ENCODE peak calls at places on chromosome 9, in nine cellular contexts. One of them, this sample, is unnamed.

GRCh38 chr9:129481824-129482511 is 138.9 kb downstream of the C9orf50 start:
- DNase-seq in mesenchymal stem cell: peak; percentile 60
- DNase-seq in astrocyte: no peak
- DNase-seq in adrenal gland: no peak
- DNase-seq in right atrium auricular region: no peak
- DNase-seq in CD8-positive, alpha-beta memory T cell: no peak
- DNase-seq in mammary epithelial cell: no peak
- DNase-seq in CD4-positive, CD25-positive, alpha-beta regulatory T cell: no peak
- DNase-seq in pancreas: no peak
- DNase-seq in this sample: no peak

GRCh38 chr9:108053555-108054061 is 564.0 kb upstream of the KLF4 start:
- DNase-seq in CD4-positive, CD25-positive, alpha-beta regulatory T cell: no peak
- DNase-seq in pancreas: peak; percentile 52
- DNase-seq in mesenchymal stem cell: peak; percentile 43
- DNase-seq in mammary epithelial cell: peak; percentile 76
- DNase-seq in astrocyte: peak; percentile 86
- DNase-seq in adrenal gland: peak; percentile 73
- DNase-seq in right atrium auricular region: peak; percentile 84
- DNase-seq in CD8-positive, alpha-beta memory T cell: no peak
- DNase-seq in this sample: no peak

GRCh38 chr9:108809269-108809668 is 46.5 kb downstream of the ACTL7B start:
- DNase-seq in astrocyte: no peak
- DNase-seq in mesenchymal stem cell: no peak
- DNase-seq in mammary epithelial cell: no peak
- DNase-seq in adrenal gland: no peak
- DNase-seq in pancreas: no peak
- DNase-seq in right atrium auricular region: no peak
- DNase-seq in CD8-positive, alpha-beta memory T cell: no peak
- DNase-seq in CD4-positive, CD25-positive, alpha-beta regulatory T cell: no peak
- DNase-seq in this sample: no peak

GRCh38 chr9:109124089-109124488 is 4.3 kb upstream of the TMEM245 start:
- DNase-seq in CD8-positive, alpha-beta memory T cell: no peak
- DNase-seq in mammary epithelial cell: no peak
- DNase-seq in mesenchymal stem cell: no peak
- DNase-seq in right atrium auricular region: no peak
- DNase-seq in adrenal gland: no peak
- DNase-seq in CD4-positive, CD25-positive, alpha-beta regulatory T cell: no peak
- DNase-seq in astrocyte: no peak
- DNase-seq in pancreas: no peak
- DNase-seq in this sample: no peak

GRCh38 chr9:132698989-132699388 is 28.7 kb downstream of the GTF3C4 start:
- DNase-seq in mammary epithelial cell: no peak
- DNase-seq in mesenchymal stem cell: no peak
- DNase-seq in adrenal gland: no peak
- DNase-seq in right atrium auricular region: no peak
- DNase-seq in CD8-positive, alpha-beta memory T cell: no peak
- DNase-seq in astrocyte: no peak
- DNase-seq in pancreas: no peak
- DNase-seq in CD4-positive, CD25-positive, alpha-beta regulatory T cell: no peak
- DNase-seq in this sample: no peak

GRCh38 chr9:123434619-123435240 is 78.7 kb downstream of the CRB2 start:
- DNase-seq in pancreas: no peak
- DNase-seq in right atrium auricular region: no peak
- DNase-seq in CD4-positive, CD25-positive, alpha-beta regulatory T cell: no peak
- DNase-seq in mammary epithelial cell: no peak
- DNase-seq in astrocyte: no peak
- DNase-seq in CD8-positive, alpha-beta memory T cell: no peak
- DNase-seq in adrenal gland: no peak
- DNase-seq in mesenchymal stem cell: peak; percentile 2
- DNase-seq in this sample: no peak

GRCh38 chr9:129108805-129109370 is 1.7 kb downstream of the CRAT start:
- DNase-seq in adrenal gland: no peak
- DNase-seq in right atrium auricular region: no peak
- DNase-seq in CD8-positive, alpha-beta memory T cell: no peak
- DNase-seq in astrocyte: no peak
- DNase-seq in mammary epithelial cell: no peak
- DNase-seq in pancreas: peak; percentile 71
- DNase-seq in mesenchymal stem cell: no peak
- DNase-seq in CD4-positive, CD25-positive, alpha-beta regulatory T cell: no peak
- DNase-seq in this sample: no peak

GRCh38 chr9:91039835-91040140 is 238.2 kb downstream of the SYK start:
- DNase-seq in mesenchymal stem cell: no peak
- DNase-seq in CD4-positive, CD25-positive, alpha-beta regulatory T cell: no peak
- DNase-seq in CD8-positive, alpha-beta memory T cell: no peak
- DNase-seq in mammary epithelial cell: no peak
- DNase-seq in adrenal gland: no peak
- DNase-seq in astrocyte: no peak
- DNase-seq in right atrium auricular region: no peak
- DNase-seq in pancreas: no peak
- DNase-seq in this sample: no peak

GRCh38 chr9:114033397-114034103 is 44.5 kb downstream of the AMBP start:
- DNase-seq in mesenchymal stem cell: peak; percentile 12
- DNase-seq in right atrium auricular region: peak; percentile 59
- DNase-seq in pancreas: no peak
- DNase-seq in adrenal gland: peak; percentile 26
- DNase-seq in mammary epithelial cell: no peak
- DNase-seq in astrocyte: no peak
- DNase-seq in CD4-positive, CD25-positive, alpha-beta regulatory T cell: no peak
- DNase-seq in CD8-positive, alpha-beta memory T cell: no peak
- DNase-seq in this sample: no peak

DNA sequence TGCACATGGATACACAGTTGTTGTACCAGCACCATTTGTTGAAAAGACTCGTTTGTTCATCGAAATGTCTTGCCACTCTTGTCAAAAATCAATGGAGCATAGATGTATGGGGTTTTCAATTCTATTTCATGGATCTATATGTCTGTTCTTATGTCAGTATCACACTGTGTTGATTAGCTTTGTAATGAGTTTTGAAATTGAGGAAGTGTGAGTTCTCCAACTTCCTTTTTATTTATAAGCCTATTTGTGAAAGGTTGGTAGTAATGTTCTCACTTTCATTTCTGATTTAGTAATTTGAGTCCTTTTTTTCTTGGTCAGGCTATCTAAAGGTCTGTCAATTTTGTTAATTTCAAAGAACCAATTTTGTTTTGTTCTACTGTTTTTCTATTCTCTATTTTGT is 26.1 kb downstream of the ZNF510 start:
- DNase-seq in mesenchymal stem cell: no peak
- DNase-seq in CD4-positive, CD25-positive, alpha-beta regulatory T cell: no peak
- DNase-seq in astrocyte: no peak
- DNase-seq in pancreas: no peak
- DNase-seq in adrenal gland: no peak
- DNase-seq in right atrium auricular region: no peak
- DNase-seq in mammary epithelial cell: no peak
- DNase-seq in CD8-positive, alpha-beta memory T cell: no peak
- DNase-seq in this sample: no peak
- H3K9me3 ChIP-seq in mesenchymal stem cell: peaks cover 97% of the 10 kb centered on the region
- H3K9me3 ChIP-seq in CD4-positive, CD25-positive, alpha-beta regulatory T cell: peaks cover 92% of the 10 kb centered on the region
- H3K9me3 ChIP-seq in astrocyte: peaks cover 37% of the 10 kb centered on the region
- H3K9me3 ChIP-seq in pancreas: no peaks in the 10 kb centered on the region
- H3K9me3 ChIP-seq in adrenal gland: no peaks in the 10 kb centered on the region
- H3K9me3 ChIP-seq in right atrium auricular region: peaks cover 13% of the 10 kb centered on the region
- H3K9me3 ChIP-seq in mammary epithelial cell: peaks cover 43% of the 10 kb centered on the region
- H3K9me3 ChIP-seq in CD8-positive, alpha-beta memory T cell: peaks cover 51% of the 10 kb centered on the region
- H3K9me3 ChIP-seq in this sample: peaks cover 80% of the 10 kb centered on the region

GRCh38 chr9:65411901-65412300 is 126.9 kb upstream of the FOXD4L5 start:
- DNase-seq in right atrium auricular region: no peak
- DNase-seq in mesenchymal stem cell: no peak
- DNase-seq in astrocyte: no peak
- DNase-seq in CD4-positive, CD25-positive, alpha-beta regulatory T cell: no peak
- DNase-seq in CD8-positive, alpha-beta memory T cell: no peak
- DNase-seq in adrenal gland: no peak
- DNase-seq in mammary epithelial cell: no peak
- DNase-seq in pancreas: no peak
- DNase-seq in this sample: no peak
- H3K9me3 ChIP-seq in right atrium auricular region: no peaks in the 10 kb centered on the region
- H3K9me3 ChIP-seq in mesenchymal stem cell: no peaks in the 10 kb centered on the region
- H3K9me3 ChIP-seq in astrocyte: peaks cover 10% of the 10 kb centered on the region
- H3K9me3 ChIP-seq in CD4-positive, CD25-positive, alpha-beta regulatory T cell: peaks cover 23% of the 10 kb centered on the region
- H3K9me3 ChIP-seq in CD8-positive, alpha-beta memory T cell: no peaks in the 10 kb centered on the region
- H3K9me3 ChIP-seq in adrenal gland: no peaks in the 10 kb centered on the region
- H3K9me3 ChIP-seq in mammary epithelial cell: peaks cover 33% of the 10 kb centered on the region
- H3K9me3 ChIP-seq in pancreas: no peaks in the 10 kb centered on the region
- H3K9me3 ChIP-seq in this sample: peaks cover 5% of the 10 kb centered on the region

GRCh38 chr9:136036050-136036449 is 59.0 kb downstream of the NACC2 start:
- DNase-seq in astrocyte: peak; percentile 46
- DNase-seq in CD8-positive, alpha-beta memory T cell: no peak
- DNase-seq in mammary epithelial cell: no peak
- DNase-seq in mesenchymal stem cell: peak; percentile 23
- DNase-seq in CD4-positive, CD25-positive, alpha-beta regulatory T cell: no peak
- DNase-seq in right atrium auricular region: no peak
- DNase-seq in pancreas: no peak
- DNase-seq in adrenal gland: peak; percentile 14
- DNase-seq in this sample: no peak
- H3K9me3 ChIP-seq in astrocyte: no peaks in the 10 kb centered on the region
- H3K9me3 ChIP-seq in CD8-positive, alpha-beta memory T cell: no peaks in the 10 kb centered on the region
- H3K9me3 ChIP-seq in mammary epithelial cell: peaks cover 5% of the 10 kb centered on the region
- H3K9me3 ChIP-seq in mesenchymal stem cell: peaks cover 14% of the 10 kb centered on the region
- H3K9me3 ChIP-seq in CD4-positive, CD25-positive, alpha-beta regulatory T cell: peaks cover 13% of the 10 kb centered on the region
- H3K9me3 ChIP-seq in right atrium auricular region: no peaks in the 10 kb centered on the region
- H3K9me3 ChIP-seq in pancreas: no peaks in the 10 kb centered on the region
- H3K9me3 ChIP-seq in adrenal gland: no peaks in the 10 kb centered on the region
- H3K9me3 ChIP-seq in this sample: peaks cover 22% of the 10 kb centered on the region

DNA sequence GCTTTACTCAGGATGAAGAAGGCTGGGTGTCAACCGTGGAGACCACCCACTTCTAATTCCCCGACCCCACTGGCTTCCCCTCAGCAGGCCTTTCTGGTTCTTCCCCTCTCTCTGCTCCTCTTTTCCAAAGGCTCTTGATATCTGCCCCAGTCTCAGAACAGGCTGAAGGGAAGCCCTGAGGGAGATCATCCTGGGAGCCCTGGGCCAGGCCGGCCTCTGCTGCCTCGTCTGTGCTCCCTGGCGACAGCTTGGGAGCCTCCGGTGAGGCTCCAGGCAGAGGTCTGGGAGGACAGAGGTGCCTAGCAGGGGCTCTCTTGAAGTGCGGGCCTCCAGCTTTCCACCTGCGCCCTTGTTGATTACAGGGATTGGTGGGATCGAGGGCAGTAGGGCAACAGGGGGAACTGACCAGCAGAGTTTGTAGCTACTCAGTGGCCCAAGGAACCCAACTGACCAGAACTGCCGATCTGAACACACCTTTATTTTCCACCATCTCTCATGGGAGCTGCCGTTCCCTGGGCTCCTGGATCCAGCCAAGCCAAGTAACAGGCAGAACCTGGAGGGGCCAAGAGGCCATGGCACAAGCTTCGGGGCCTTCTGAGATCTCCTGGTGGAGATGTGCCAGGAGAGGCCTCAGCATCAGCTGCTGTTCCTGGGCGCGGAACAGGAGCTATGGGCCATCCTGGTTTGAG is 198.5 kb downstream of the CACNA1B start:
- DNase-seq in right atrium auricular region: peak; percentile 44
- DNase-seq in pancreas: no peak
- DNase-seq in astrocyte: no peak
- DNase-seq in mammary epithelial cell: no peak
- DNase-seq in mesenchymal stem cell: no peak
- DNase-seq in CD4-positive, CD25-positive, alpha-beta regulatory T cell: no peak
- DNase-seq in adrenal gland: no peak
- DNase-seq in CD8-positive, alpha-beta memory T cell: no peak
- DNase-seq in this sample: no peak
- H3K9me3 ChIP-seq in right atrium auricular region: no peaks in the 10 kb centered on the region
- H3K9me3 ChIP-seq in pancreas: no peaks in the 10 kb centered on the region
- H3K9me3 ChIP-seq in astrocyte: peaks cover 9% of the 10 kb centered on the region
- H3K9me3 ChIP-seq in mammary epithelial cell: peaks cover 18% of the 10 kb centered on the region
- H3K9me3 ChIP-seq in mesenchymal stem cell: peaks cover 7% of the 10 kb centered on the region
- H3K9me3 ChIP-seq in CD4-positive, CD25-positive, alpha-beta regulatory T cell: no peaks in the 10 kb centered on the region
- H3K9me3 ChIP-seq in adrenal gland: no peaks in the 10 kb centered on the region
- H3K9me3 ChIP-seq in CD8-positive, alpha-beta memory T cell: no peaks in the 10 kb centered on the region
- H3K9me3 ChIP-seq in this sample: no peaks in the 10 kb centered on the region

DNA sequence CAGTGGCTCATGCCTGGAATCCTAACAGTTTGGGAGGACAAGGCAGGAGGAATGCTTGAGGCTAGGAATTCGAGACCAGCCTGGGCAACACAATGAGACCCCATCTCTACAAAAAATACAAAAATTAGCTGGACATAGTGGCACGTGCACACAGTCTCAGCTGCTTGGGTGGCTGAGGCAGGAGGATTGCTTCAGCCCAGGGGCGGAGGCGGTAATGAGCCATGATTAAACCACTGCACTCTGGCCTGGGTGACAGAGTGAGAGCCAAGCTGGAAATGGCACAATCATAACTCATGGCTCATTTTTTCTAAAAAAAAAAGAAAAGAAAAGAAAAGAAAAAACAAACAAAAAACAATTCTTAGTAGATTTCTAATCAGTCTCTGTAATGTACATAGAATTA is 446.2 kb downstream of the ELAVL2 start:
- DNase-seq in right atrium auricular region: no peak
- DNase-seq in astrocyte: no peak
- DNase-seq in mesenchymal stem cell: no peak
- DNase-seq in CD8-positive, alpha-beta memory T cell: no peak
- DNase-seq in pancreas: no peak
- DNase-seq in CD4-positive, CD25-positive, alpha-beta regulatory T cell: no peak
- DNase-seq in adrenal gland: no peak
- DNase-seq in mammary epithelial cell: no peak
- DNase-seq in this sample: no peak
- H3K9me3 ChIP-seq in right atrium auricular region: no peaks in the 10 kb centered on the region
- H3K9me3 ChIP-seq in astrocyte: no peaks in the 10 kb centered on the region
- H3K9me3 ChIP-seq in mesenchymal stem cell: no peaks in the 10 kb centered on the region
- H3K9me3 ChIP-seq in CD8-positive, alpha-beta memory T cell: no peaks in the 10 kb centered on the region
- H3K9me3 ChIP-seq in pancreas: no peaks in the 10 kb centered on the region
- H3K9me3 ChIP-seq in CD4-positive, CD25-positive, alpha-beta regulatory T cell: no peaks in the 10 kb centered on the region
- H3K9me3 ChIP-seq in adrenal gland: no peaks in the 10 kb centered on the region
- H3K9me3 ChIP-seq in mammary epithelial cell: no peaks in the 10 kb centered on the region
- H3K9me3 ChIP-seq in this sample: no peaks in the 10 kb centered on the region

GRCh38 chr9:92850898-92851297 is 26.9 kb downstream of the ZNF484 start:
- DNase-seq in adrenal gland: no peak
- DNase-seq in mammary epithelial cell: no peak
- DNase-seq in mesenchymal stem cell: no peak
- DNase-seq in right atrium auricular region: no peak
- DNase-seq in astrocyte: no peak
- DNase-seq in CD8-positive, alpha-beta memory T cell: no peak
- DNase-seq in pancreas: no peak
- DNase-seq in CD4-positive, CD25-positive, alpha-beta regulatory T cell: no peak
- DNase-seq in this sample: no peak

GRCh38 chr9:92846662-92847145 is 31.1 kb downstream of the ZNF484 start:
- DNase-seq in mammary epithelial cell: no peak
- DNase-seq in mesenchymal stem cell: peak; percentile 5
- DNase-seq in astrocyte: no peak
- DNase-seq in right atrium auricular region: no peak
- DNase-seq in pancreas: no peak
- DNase-seq in adrenal gland: no peak
- DNase-seq in CD4-positive, CD25-positive, alpha-beta regulatory T cell: no peak
- DNase-seq in CD8-positive, alpha-beta memory T cell: no peak
- DNase-seq in this sample: no peak
- H3K9me3 ChIP-seq in mammary epithelial cell: peaks cover 46% of the 10 kb centered on the region
- H3K9me3 ChIP-seq in mesenchymal stem cell: peaks cover 94% of the 10 kb centered on the region
- H3K9me3 ChIP-seq in astrocyte: peaks cover 38% of the 10 kb centered on the region
- H3K9me3 ChIP-seq in right atrium auricular region: peaks cover 31% of the 10 kb centered on the region
- H3K9me3 ChIP-seq in pancreas: no peaks in the 10 kb centered on the region
- H3K9me3 ChIP-seq in adrenal gland: no peaks in the 10 kb centered on the region
- H3K9me3 ChIP-seq in CD4-positive, CD25-positive, alpha-beta regulatory T cell: peaks cover 82% of the 10 kb centered on the region
- H3K9me3 ChIP-seq in CD8-positive, alpha-beta memory T cell: peaks cover 35% of the 10 kb centered on the region
- H3K9me3 ChIP-seq in this sample: peaks cover 63% of the 10 kb centered on the region

This sample was measured in CD4-positive, alpha-beta T cell.